ENCODE peak calls at places on chromosomes 7 and 10, in five cellular contexts. R is left cardiac atrium; U is HS-5; F is mucosa of gallbladder; C is activated CD4-positive, alpha-beta memory T cell treated with anti-CD3 and anti-CD28 coated beads for 36 hours. M is an unnamed sample.

GRCh38 chr7:54956021-54956420 is 62.8 kb upstream of the EGFR start:
- DNase-seq in F (no peak), R (no peak), U (no peak), C (no peak), M (no peak)

GRCh38 chr7:108254259-108254658 is 124.1 kb upstream of the LAMB4 start:
- DNase-seq in C (no peak), F (no peak), U (no peak), R (no peak), M (no peak)

GRCh38 chr7:127251458-127252379 is 1.0 kb downstream of the GRM8 start:
- DNase-seq in C (peak), R (no peak), U (no peak), F (no peak), M (no peak)

GRCh38 chr10:75106242-75106641 is 5.2 kb upstream of the SAMD8 start:
- DNase-seq in U (no peak), C (no peak), R (no peak), F (no peak), M (no peak)

GRCh38 chr10:29862926-29863614 is 196.3 kb downstream of the JCAD start:
- DNase-seq in C (no peak), U (peak), R (no peak), F (no peak), M (peak)

GRCh38 chr10:5594271-5595036 is 69.7 kb downstream of the CALML3 start:
- DNase-seq in U (no peak), R (no peak), C (no peak), F (no peak), M (peak)

GRCh38 chr10:21625623-21626229 is 91.7 kb downstream of the MLLT10 start:
- DNase-seq in U (no peak), C (no peak), F (no peak), R (no peak), M (no peak)

GRCh38 chr10:27446091-27446918 is 57.8 kb upstream of the RAB18 start:
- DNase-seq in U (peak), C (no peak), R (no peak), F (no peak), M (peak)

GRCh38 chr10:116038259-116038658 is 234.7 kb downstream of the GFRA1 start:
- DNase-seq in F (peak), U (no peak), C (no peak), R (peak), M (peak)

GRCh38 chr7:112400141-112400540 is 50.1 kb upstream of the IFRD1 start:
- DNase-seq in R (no peak), U (no peak), F (no peak), C (no peak), M (no peak)